ENCODE peak calls at places on chromosomes 1 and 21, in nine cellular contexts. E is NCI-H1105, C is progenitor cell of endocrine pancreas, K is fibroblast of pulmonary artery, L is pancreas, O is lower lobe of right lung, Q is AG20443, D is transverse colon, I is AG10803. U is an unnamed sample.

GRCh38 chr1:210587547-210587946 is 258.8 kb downstream of the HHAT start:
- DNase-seq in O (no peak), L (no peak), C (no peak), Q (no peak), D (no peak), E (no peak), I (peak; percentile 78), K (peak; percentile 1), U (peak; percentile 49)

GRCh38 chr1:42046772-42047552 is 106.2 kb upstream of the GUCA2B start:
- DNase-seq in E (peak; percentile 79), D (no peak), C (no peak), L (peak; percentile 74), I (peak; percentile 12), Q (peak; percentile 16), K (peak; percentile 15), O (no peak), U (no peak)

GRCh38 chr1:204343247-204343646 is 16.5 kb downstream of the PLEKHA6 start:
- DNase-seq in E (no peak), D (no peak), I (no peak), L (no peak), C (no peak), O (no peak), Q (no peak), K (no peak), U (no peak)

GRCh38 chr1:226763741-226764264 is 24.7 kb upstream of the ITPKB start:
- DNase-seq in Q (peak; percentile 45), I (peak; percentile 56), E (no peak), C (no peak), L (no peak), K (peak; percentile 89), O (no peak), D (no peak), U (no peak)

GRCh38 chr21:43297989-43298388 is 128.9 kb downstream of the SIK1 start:
- DNase-seq in O (peak; percentile 22), L (peak; percentile 47), K (no peak), C (no peak), I (no peak), D (no peak), E (no peak), Q (no peak), U (no peak)

GRCh38 chr1:226975259-226975908 is 35.3 kb downstream of the COQ8A start:
- DNase-seq in K (no peak), D (no peak), Q (no peak), O (no peak), E (peak; percentile 12), C (no peak), I (no peak), L (peak; percentile 44), U (no peak)

GRCh38 chr1:227786673-227787512 is 28.6 kb upstream of the PRSS38 start:
- DNase-seq in O (peak; percentile 57), I (no peak), C (no peak), E (no peak), K (no peak), D (peak; percentile 43), L (peak; percentile 83), Q (no peak), U (no peak)

GRCh38 chr1:38197566-38197965 is 151.0 kb upstream of the POU3F1 start:
- DNase-seq in D (no peak), O (no peak), C (no peak), L (no peak), I (no peak), K (no peak), Q (no peak), E (peak; percentile 17), U (no peak)

GRCh38 chr1:15911141-15911540 is 63.6 kb downstream of the SPEN start:
- DNase-seq in O (no peak), K (no peak), Q (no peak), C (no peak), L (no peak), D (no peak), I (no peak), E (no peak), U (no peak)

GRCh38 chr1:207241164-207241934 is 80.1 kb upstream of the CD55 start:
- DNase-seq in D (no peak), I (no peak), K (no peak), C (no peak), O (no peak), Q (no peak), L (no peak), E (no peak), U (no peak)

GRCh38 chr1:35062518-35063196 is 16.5 kb upstream of the ZMYM1 start:
- DNase-seq in E (no peak), L (no peak), D (no peak), I (no peak), C (no peak), K (peak; percentile 94), O (no peak), Q (no peak), U (no peak)

GRCh38 chr1:248622491-248623106 is 12.3 kb downstream of the OR2T11 start:
- DNase-seq in I (peak; percentile 51), Q (peak; percentile 50), K (peak; percentile 56), D (no peak), L (no peak), O (no peak), C (no peak), E (no peak), U (peak; percentile 42)

GRCh38 chr1:189769448-189769847 is 708.2 kb downstream of the BRINP3 start:
- DNase-seq in Q (no peak), C (no peak), E (no peak), K (peak; percentile 17), O (no peak), L (no peak), D (no peak), I (no peak), U (peak; percentile 13)

GRCh38 chr1:18160290-18160942 is 52.8 kb downstream of the IGSF21 start:
- DNase-seq in C (no peak), K (no peak), I (no peak), O (peak; percentile 77), L (no peak), E (no peak), Q (no peak), D (peak; percentile 59), U (no peak)

GRCh38 chr1:35085421-35085820 is 6.2 kb downstream of the ZMYM1 start:
- DNase-seq in C (no peak), L (no peak), K (peak; percentile 10), E (no peak), I (peak; percentile 9), O (no peak), Q (peak; percentile 14), D (no peak), U (no peak)

GRCh38 chr1:173043253-173043652 is 7.5 kb downstream of the TNFSF18 start:
- DNase-seq in C (no peak), I (no peak), L (no peak), D (no peak), O (no peak), E (no peak), K (peak; percentile 43), Q (peak; percentile 11), U (no peak)

GRCh38 chr1:45928486-45929205 is 125.2 kb downstream of the MAST2 start:
- DNase-seq in E (no peak), Q (no peak), I (no peak), L (no peak), O (no peak), K (no peak), D (no peak), C (no peak), U (no peak)

GRCh38 chr1:56025942-56026341 is 553.4 kb downstream of the PLPP3 start:
- DNase-seq in K (no peak), Q (no peak), L (no peak), O (no peak), I (no peak), E (no peak), D (no peak), C (no peak), U (no peak)

GRCh38 chr1:44543064-44543815 is 131.0 kb downstream of the TMEM53 start:
- DNase-seq in L (no peak), K (no peak), I (no peak), Q (no peak), E (no peak), O (no peak), C (peak; percentile 25), D (no peak), U (peak; percentile 29)

GRCh38 chr1:47515390-47515789 is 77.5 kb downstream of the FOXD2 start:
- DNase-seq in C (no peak), L (no peak), E (no peak), I (no peak), Q (no peak), K (no peak), O (no peak), D (no peak), U (no peak)

GRCh38 chr1:14486401-14487110 is 111.9 kb upstream of the KAZN start:
- DNase-seq in C (no peak), L (no peak), D (no peak), E (no peak), K (peak; percentile 71), O (no peak), Q (peak; percentile 81), I (peak; percentile 98), U (peak; percentile 95)

GRCh38 chr1:193700710-193701355 is 514.4 kb upstream of the B3GALT2 start:
- DNase-seq in K (peak; percentile 43), O (no peak), D (no peak), L (no peak), C (no peak), Q (no peak), E (no peak), I (no peak), U (peak; percentile 45)

GRCh38 chr1:118340928-118341905 is 156.2 kb upstream of the SPAG17 start:
- DNase-seq in O (no peak), L (no peak), I (no peak), Q (peak; percentile 12), E (no peak), D (no peak), C (no peak), K (no peak), U (no peak)

GRCh38 chr1:205563927-205564441 is 59.5 kb downstream of the CDK18 start:
- DNase-seq in D (peak; percentile 64), L (no peak), E (no peak), Q (no peak), I (no peak), C (no peak), K (no peak), O (no peak), U (no peak)

GRCh38 chr1:39105841-39106765 is 80.0 kb downstream of the NDUFS5 start:
- DNase-seq in O (peak; percentile 65), I (peak; percentile 38), K (peak; percentile 67), C (no peak), Q (no peak), E (peak; percentile 23), L (peak; percentile 88), D (peak; percentile 50), U (peak; percentile 59)

GRCh38 chr1:177476706-177477105 is 305.9 kb downstream of the BRINP2 start:
- DNase-seq in O (no peak), C (no peak), K (no peak), E (no peak), I (no peak), D (no peak), L (no peak), Q (no peak), U (no peak)

GRCh38 chr1:167136191-167136614 is 42.3 kb downstream of the STYXL2 start:
- DNase-seq in K (peak; percentile 20), O (no peak), I (peak; percentile 25), L (no peak), Q (peak; percentile 52), D (peak; percentile 39), E (no peak), C (no peak), U (no peak)

GRCh38 chr1:160205974-160206369 is 788 bp downstream of the PEA15 start:
- DNase-seq in C (no peak), D (peak; percentile 47), L (no peak), E (no peak), O (no peak), I (peak; percentile 67), K (peak; percentile 45), Q (peak; percentile 73), U (peak; percentile 45)